ENCODE peak calls at places on chromosomes 13 and 19, in six cellular contexts. S is fibroblast of lung, O is AG10803, B is prostate gland, D is epithelial cell of esophagus, G is thoracic aorta. M is an unnamed sample.

GRCh38 chr13:100230813-100231575 is 142.1 kb downstream of the PCCA start:
- DNase-seq in S (no peak), O (no peak), B (no peak), D (peak), G (no peak), M (no peak)

GRCh38 chr19:3194063-3194702 is 8.5 kb downstream of the NCLN start:
- DNase-seq in S (no peak), O (no peak), B (no peak), D (no peak), G (no peak), M (no peak)

GRCh38 chr13:79904581-79904980 is 423.6 kb downstream of the NDFIP2 start:
- DNase-seq in S (no peak), O (no peak), B (no peak), D (no peak), G (no peak), M (no peak)

GRCh38 chr19:6457958-6458694 is 1.5 kb downstream of the SLC25A23 start:
- DNase-seq in S (no peak), O (no peak), B (no peak), D (no peak), G (no peak), M (no peak)

GRCh38 chr13:36385471-36385870 is 39.3 kb upstream of the SPART start:
- DNase-seq in S (peak), O (no peak), B (no peak), D (peak), G (no peak), M (no peak)

GRCh38 chr19:4052114-4052992 is 14.3 kb downstream of the ZBTB7A start:
- DNase-seq in S (peak), O (no peak), B (no peak), D (peak), G (no peak), M (no peak)

GRCh38 chr13:44221657-44222056 is 152.0 kb upstream of the SERP2 start:
- DNase-seq in S (no peak), O (no peak), B (peak), D (no peak), G (no peak), M (peak)

GRCh38 chr13:53150568-53150967 is 122.0 kb downstream of the OLFM4 start:
- DNase-seq in S (no peak), O (no peak), B (no peak), D (peak), G (no peak), M (no peak)

GRCh38 chr13:27638521-27638920 is 16.8 kb downstream of the POLR1D start:
- DNase-seq in S (peak), O (peak), B (no peak), D (peak), G (no peak), M (no peak)

GRCh38 chr19:41330946-41331678 is 21.1 kb downstream of the CCDC97 start:
- DNase-seq in S (no peak), O (no peak), B (no peak), D (no peak), G (no peak), M (peak)

GRCh38 chr13:77002590-77003190 is 10.8 kb downstream of the CLN5 start:
- DNase-seq in S (peak), O (peak), B (no peak), D (peak), G (no peak), M (no peak)

GRCh38 chr13:75836441-75836840 is 200.3 kb downstream of the LMO7 start:
- DNase-seq in S (no peak), O (no peak), B (peak), D (no peak), G (no peak), M (peak)

GRCh38 chr19:590396-590745 is 690 bp downstream of the HCN2 start:
- DNase-seq in S (peak), O (no peak), B (no peak), D (peak), G (no peak), M (no peak)

GRCh38 chr19:38155453-38155852 is 68.6 kb downstream of the DPF1 start:
- DNase-seq in S (peak), O (no peak), B (no peak), D (peak), G (no peak), M (no peak)

GRCh38 chr13:51848674-51849073 is 3.7 kb upstream of the TMEM272 start:
- DNase-seq in S (peak), O (peak), B (no peak), D (peak), G (no peak), M (no peak)

GRCh38 chr19:10552596-10553053 is 8.9 kb downstream of the ATG4D start:
- DNase-seq in S (peak), O (no peak), B (no peak), D (no peak), G (no peak), M (no peak)

GRCh38 chr19:38538793-38539528 is 78.8 kb downstream of the MAP4K1 start:
- DNase-seq in S (no peak), O (no peak), B (no peak), D (peak), G (no peak), M (no peak)

GRCh38 chr19:46298477-46299003 is 1.7 kb downstream of the HIF3A start:
- DNase-seq in S (no peak), O (no peak), B (no peak), D (no peak), G (no peak), M (no peak)

GRCh38 chr13:76828316-76828741 is 57.9 kb downstream of the KCTD12 start:
- DNase-seq in S (no peak), O (peak), B (no peak), D (peak), G (no peak), M (no peak)

GRCh38 chr19:52673014-52673413 is 34.9 kb upstream of the ZNF83 start:
- DNase-seq in S (peak), O (peak), B (no peak), D (no peak), G (no peak), M (no peak)

GRCh38 chr13:21240586-21240985 is 64.1 kb downstream of the MRPL57 start:
- DNase-seq in S (no peak), O (peak), B (no peak), D (peak), G (no peak), M (no peak)

GRCh38 chr19:28023064-28023463 is 1189.9 kb downstream of the UQCRFS1 start:
- DNase-seq in S (no peak), O (peak), B (no peak), D (no peak), G (no peak), M (no peak)

GRCh38 chr13:60018536-60018935 is 145.2 kb downstream of the DIAPH3 start:
- DNase-seq in S (peak), O (peak), B (no peak), D (no peak), G (no peak), M (no peak)

GRCh38 chr19:58581227-58582141 is 8.3 kb upstream of the MZF1 start:
- DNase-seq in S (peak), O (peak), B (peak), D (peak), G (peak), M (no peak)

GRCh38 chr19:53659292-53659691 is 27.5 kb downstream of the DPRX start:
- DNase-seq in S (no peak), O (no peak), B (peak), D (peak), G (no peak), M (peak)

GRCh38 chr13:37616131-37616530 is 17.6 kb upstream of the POSTN start:
- DNase-seq in S (no peak), O (peak), B (no peak), D (no peak), G (no peak), M (no peak)

GRCh38 chr19:47230921-47231214 is at the start of gene BBC3:
- DNase-seq in S (no peak), O (no peak), B (no peak), D (no peak), G (no peak), M (no peak)

GRCh38 chr13:93244918-93245280 is 18.3 kb downstream of the GPC6 start:
- DNase-seq in S (no peak), O (peak), B (no peak), D (peak), G (no peak), M (no peak)

GRCh38 chr19:14370169-14370998 is 10.9 kb upstream of the ADGRE5 start:
- DNase-seq in S (no peak), O (no peak), B (no peak), D (no peak), G (no peak), M (no peak)

GRCh38 chr19:14371321-14371821 is 9.9 kb upstream of the ADGRE5 start:
- DNase-seq in S (no peak), O (no peak), B (no peak), D (no peak), G (no peak), M (no peak)

GRCh38 chr19:14367016-14367415 is 14.2 kb upstream of the ADGRE5 start:
- DNase-seq in S (no peak), O (no peak), B (no peak), D (no peak), G (no peak), M (no peak)

GRCh38 chr19:14368011-14368513 is 13.2 kb upstream of the ADGRE5 start:
- DNase-seq in S (no peak), O (no peak), B (no peak), D (no peak), G (no peak), M (no peak)

GRCh38 chr19:14369399-14370168 is 11.7 kb upstream of the ADGRE5 start:
- DNase-seq in S (peak), O (peak), B (no peak), D (no peak), G (no peak), M (no peak)
- H3K4me3 ChIP-seq in S (no peak), O (no peak), B (no peak), D (no peak), G (peak), M (no peak)

GRCh38 chr13:34869737-34870136 is 72.3 kb upstream of the NBEA start:
- DNase-seq in S (no peak), O (no peak), B (no peak), D (no peak), G (no peak), M (no peak)
- TF ChIP-seq CTCF in S (no peak), O (no peak), B (no peak), D (no peak), G (no peak), M (no peak)

DNA sequence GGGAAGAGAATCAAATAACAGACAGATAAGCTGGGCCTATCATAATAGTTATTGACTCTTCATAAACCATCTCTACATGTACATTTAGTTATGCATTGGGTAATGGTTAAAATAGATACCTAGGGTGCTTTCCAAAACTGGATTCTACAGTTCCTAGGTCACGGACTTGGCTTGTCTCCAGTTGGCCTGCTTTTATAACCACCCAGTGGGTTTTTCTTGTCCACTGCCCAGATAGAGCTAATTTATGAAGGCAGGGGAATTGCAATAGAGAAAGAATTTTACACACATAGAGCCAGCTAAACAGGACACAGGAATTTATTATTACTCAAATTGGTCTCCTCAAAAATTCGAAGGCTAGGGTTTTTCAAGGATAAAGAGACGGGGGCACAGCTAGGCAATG is 97.3 kb downstream of the FAM216B start:
- DNase-seq in S (no peak), O (peak), B (no peak), D (no peak), G (no peak), M (no peak)
- H3K4me3 ChIP-seq in S (no peak), O (no peak), B (no peak), D (no peak), G (no peak), M (no peak)

GRCh38 chr19:18278521-18279265 is 2.7 kb downstream of the JUND start:
- DNase-seq in S (no peak), O (no peak), B (no peak), D (no peak), G (no peak), M (no peak)
- TF ChIP-seq CTCF in S (peak), O (peak), B (no peak), D (peak), G (no peak), M (peak)

DNA sequence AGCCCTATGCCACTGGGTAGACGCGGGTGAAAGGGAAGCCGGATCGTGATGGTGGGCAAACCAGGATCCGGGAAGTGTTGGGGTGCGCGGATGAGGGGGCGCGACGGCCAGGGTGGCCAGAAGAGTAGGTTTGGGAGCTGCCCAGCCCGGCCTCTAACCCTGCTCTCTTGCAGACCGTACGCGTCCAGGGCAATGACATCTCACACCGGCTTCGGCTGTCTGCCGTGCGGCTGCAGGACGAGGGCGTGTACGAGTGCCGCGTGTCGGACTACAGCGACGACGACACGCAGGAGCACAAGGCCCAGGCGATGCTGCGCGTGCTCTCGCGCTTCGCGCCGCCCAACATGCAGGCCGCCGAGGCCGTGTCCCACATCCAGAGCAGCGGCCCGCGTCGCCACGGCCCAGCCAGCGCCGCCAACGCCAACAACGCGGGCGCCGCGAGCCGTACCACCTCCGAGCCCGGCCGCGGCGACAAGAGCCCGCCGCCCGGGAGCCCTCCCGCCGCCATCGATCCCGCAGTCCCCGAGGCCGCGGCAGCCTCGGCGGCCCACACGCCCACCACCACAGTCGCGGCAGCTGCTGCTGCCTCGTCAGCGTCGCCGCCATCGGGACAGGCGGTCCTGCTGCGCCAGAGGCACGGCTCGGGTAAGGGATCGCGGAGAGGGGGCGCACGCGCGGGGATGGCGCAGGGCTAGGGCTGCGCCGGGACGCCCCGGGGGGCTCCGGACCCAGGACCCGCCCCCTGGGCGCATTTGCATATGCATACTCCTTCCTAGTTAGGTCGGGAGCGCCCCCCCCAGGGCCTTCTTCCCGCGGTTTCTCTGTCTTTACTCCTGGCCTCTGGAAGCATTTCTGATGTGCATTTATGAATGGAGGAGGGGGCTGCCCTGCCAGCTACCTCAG is 4.1 kb downstream of the VSTM2B start:
- DNase-seq in S (no peak), O (no peak), B (no peak), D (no peak), G (no peak), M (no peak)
- H3K4me3 ChIP-seq in S (no peak), O (no peak), B (no peak), D (no peak), G (no peak), M (no peak)

DNA sequence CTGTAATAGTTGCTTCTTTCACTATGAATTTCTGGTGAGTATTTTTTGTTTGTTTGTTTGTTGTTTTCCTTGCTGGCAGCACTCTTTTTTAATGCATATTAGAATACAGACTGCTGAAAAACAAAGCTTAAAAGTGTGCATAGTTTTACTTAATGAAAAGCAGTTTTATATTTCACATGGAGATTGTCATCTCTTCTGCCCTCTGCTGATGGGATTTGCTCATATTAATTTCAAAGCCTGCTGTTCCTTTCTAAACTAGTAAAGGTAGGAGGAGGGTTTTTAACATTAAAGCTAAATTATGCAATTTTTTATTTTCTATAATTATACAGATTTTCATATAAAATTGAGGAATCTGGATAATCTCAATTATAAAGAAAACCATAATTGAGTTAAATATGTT is 692.6 kb upstream of the SLITRK1 start:
- DNase-seq in S (peak), O (peak), B (no peak), D (peak), G (no peak), M (no peak)
- TF ChIP-seq CTCF in S (peak), O (peak), B (no peak), D (peak), G (no peak), M (peak)

DNA sequence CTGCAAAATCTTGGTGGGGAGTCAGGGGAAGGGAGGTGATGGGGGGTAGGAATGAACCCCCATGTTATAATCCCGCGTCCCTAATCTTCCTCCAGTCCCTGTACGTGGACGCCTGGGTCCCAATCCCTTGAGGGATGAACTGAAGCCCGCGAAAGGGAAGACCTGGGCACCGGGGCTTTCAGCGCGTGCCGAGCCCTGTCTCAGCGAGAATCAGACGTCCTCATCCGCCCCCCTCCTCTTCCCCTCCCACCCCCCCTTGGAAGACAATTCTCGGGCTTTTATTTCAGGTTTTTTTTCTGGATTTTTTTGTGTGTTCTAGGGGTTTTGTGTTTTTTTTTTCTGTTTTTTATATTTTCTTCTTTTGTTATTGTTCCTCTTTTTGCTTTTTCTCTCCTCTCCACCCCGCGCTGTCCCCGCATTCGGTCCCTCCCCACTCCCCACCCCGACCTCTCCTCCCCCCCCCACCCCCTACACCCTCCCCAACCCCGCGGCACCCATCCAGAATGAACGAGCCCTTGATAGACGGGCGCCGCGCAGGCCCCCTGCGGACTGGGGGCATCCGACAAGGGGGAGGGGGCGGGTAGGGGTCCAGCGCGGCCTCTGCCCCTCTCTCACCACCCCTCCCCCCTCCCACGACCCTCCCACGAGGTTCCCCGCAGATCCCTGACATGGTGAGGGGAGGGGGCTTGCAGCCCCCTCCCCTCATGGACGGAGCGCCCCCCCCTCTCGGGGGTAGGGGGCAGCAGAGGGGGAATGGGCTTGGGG is 10.3 kb downstream of the C19orf81 start:
- DNase-seq in S (no peak), O (no peak), B (no peak), D (no peak), G (no peak), M (no peak)
- H3K4me3 ChIP-seq in S (no peak), O (no peak), B (peak), D (no peak), G (peak), M (peak)

GRCh38 chr19:55809381-55810058 is 22.3 kb downstream of the NLRP11 start:
- DNase-seq in S (peak), O (peak), B (peak), D (peak), G (no peak), M (peak)
- TF ChIP-seq CTCF in S (no peak), O (no peak), B (no peak), D (no peak), G (no peak), M (peak)

GRCh38 chr19:34178276-34178614 is 5.9 kb downstream of the LSM14A start:
- DNase-seq in S (no peak), O (no peak), B (no peak), D (no peak), G (no peak), M (no peak)
- H3K4me3 ChIP-seq in S (no peak), O (no peak), B (no peak), D (no peak), G (no peak), M (no peak)

M was measured in LNCaP clone FGC.